ENCODE peak calls at places on chromosomes 1 and 21, in nine cellular contexts. C is WTC11, L is fibroblast of pulmonary artery, V is lung, U is fibroblast of the aortic adventitia, X is OCI-LY7, N is upper lobe of left lung, M is RWPE1, Y is progenitor cell of endocrine pancreas. S is an unnamed sample.

GRCh38 chr1:44200336-44200735 is 12.9 kb upstream of the DMAP1 start:
- DNase-seq in C (no peak), L (no peak), V (no peak), U (no peak), X (no peak), N (no peak), M (no peak), Y (no peak), S (no peak)

GRCh38 chr1:83747853-83748482 is 251.0 kb downstream of the TTLL7 start:
- DNase-seq in C (no peak), L (no peak), V (no peak), U (no peak), X (no peak), N (no peak), M (no peak), Y (no peak), S (no peak)

GRCh38 chr1:74771913-74772515 is 39.1 kb downstream of the TYW3 start:
- DNase-seq in C (no peak), L (peak), V (no peak), U (peak), X (peak), N (no peak), M (peak), Y (no peak), S (no peak)

GRCh38 chr1:226688852-226689251 is 50.2 kb downstream of the ITPKB start:
- DNase-seq in C (no peak), L (no peak), V (no peak), U (no peak), X (no peak), N (no peak), M (no peak), Y (no peak), S (no peak)

GRCh38 chr1:5951846-5952410 is 40.3 kb downstream of the NPHP4 start:
- DNase-seq in C (no peak), L (no peak), V (no peak), U (no peak), X (no peak), N (no peak), M (no peak), Y (no peak), S (peak)

GRCh38 chr1:22123901-22124404 is 18.9 kb downstream of the WNT4 start:
- DNase-seq in C (no peak), L (no peak), V (no peak), U (no peak), X (no peak), N (no peak), M (no peak), Y (no peak), S (no peak)

GRCh38 chr1:239185245-239185619 is 201.1 kb upstream of the CHRM3 start:
- DNase-seq in C (no peak), L (no peak), V (no peak), U (no peak), X (no peak), N (no peak), M (peak), Y (no peak), S (no peak)

GRCh38 chr1:155062151-155062686 is 1.3 kb upstream of the EFNA4 start:
- DNase-seq in C (peak), L (no peak), V (no peak), U (no peak), X (peak), N (peak), M (no peak), Y (peak), S (no peak)

GRCh38 chr21:35100351-35100771 is 51.3 kb upstream of the RUNX1 start:
- DNase-seq in C (no peak), L (no peak), V (no peak), U (no peak), X (no peak), N (no peak), M (no peak), Y (no peak), S (no peak)

GRCh38 chr1:154463512-154463990 is 38.5 kb upstream of the TDRD10 start:
- DNase-seq in C (no peak), L (no peak), V (no peak), U (no peak), X (no peak), N (no peak), M (no peak), Y (no peak), S (no peak)

GRCh38 chr1:88608139-88608943 is 75.7 kb upstream of the PKN2 start:
- DNase-seq in C (no peak), L (peak), V (no peak), U (peak), X (peak), N (no peak), M (peak), Y (no peak), S (no peak)

GRCh38 chr1:111904478-111905218 is 84.8 kb downstream of the KCND3 start:
- DNase-seq in C (peak), L (no peak), V (no peak), U (no peak), X (no peak), N (peak), M (peak), Y (no peak), S (no peak)

GRCh38 chr1:228400237-228400651 is 6.4 kb downstream of the TRIM11 start:
- DNase-seq in C (no peak), L (no peak), V (no peak), U (no peak), X (no peak), N (peak), M (no peak), Y (no peak), S (no peak)

GRCh38 chr21:39314155-39315027 is 959 bp upstream of the BRWD1 start:
- DNase-seq in C (peak), L (peak), V (peak), U (peak), X (peak), N (no peak), M (peak), Y (peak), S (peak)

GRCh38 chr1:159829822-159830455 is 3.3 kb downstream of the SLAMF8 start:
- DNase-seq in C (no peak), L (peak), V (no peak), U (peak), X (no peak), N (peak), M (no peak), Y (no peak), S (no peak)

GRCh38 chr1:30242178-30242577 is 481.2 kb downstream of the MATN1 start:
- DNase-seq in C (no peak), L (no peak), V (no peak), U (no peak), X (no peak), N (no peak), M (no peak), Y (no peak), S (no peak)

GRCh38 chr1:12479311-12479710 is 138.7 kb downstream of the DHRS3 start:
- DNase-seq in C (no peak), L (no peak), V (no peak), U (no peak), X (no peak), N (no peak), M (no peak), Y (no peak), S (no peak)

GRCh38 chr1:31181515-31182343 is 58.0 kb downstream of the NKAIN1 start:
- DNase-seq in C (peak), L (peak), V (peak), U (peak), X (peak), N (peak), M (peak), Y (peak), S (no peak)

GRCh38 chr1:185017338-185017737 is 28.0 kb upstream of the RNF2 start:
- DNase-seq in C (no peak), L (peak), V (no peak), U (peak), X (no peak), N (no peak), M (peak), Y (no peak), S (no peak)

DNA sequence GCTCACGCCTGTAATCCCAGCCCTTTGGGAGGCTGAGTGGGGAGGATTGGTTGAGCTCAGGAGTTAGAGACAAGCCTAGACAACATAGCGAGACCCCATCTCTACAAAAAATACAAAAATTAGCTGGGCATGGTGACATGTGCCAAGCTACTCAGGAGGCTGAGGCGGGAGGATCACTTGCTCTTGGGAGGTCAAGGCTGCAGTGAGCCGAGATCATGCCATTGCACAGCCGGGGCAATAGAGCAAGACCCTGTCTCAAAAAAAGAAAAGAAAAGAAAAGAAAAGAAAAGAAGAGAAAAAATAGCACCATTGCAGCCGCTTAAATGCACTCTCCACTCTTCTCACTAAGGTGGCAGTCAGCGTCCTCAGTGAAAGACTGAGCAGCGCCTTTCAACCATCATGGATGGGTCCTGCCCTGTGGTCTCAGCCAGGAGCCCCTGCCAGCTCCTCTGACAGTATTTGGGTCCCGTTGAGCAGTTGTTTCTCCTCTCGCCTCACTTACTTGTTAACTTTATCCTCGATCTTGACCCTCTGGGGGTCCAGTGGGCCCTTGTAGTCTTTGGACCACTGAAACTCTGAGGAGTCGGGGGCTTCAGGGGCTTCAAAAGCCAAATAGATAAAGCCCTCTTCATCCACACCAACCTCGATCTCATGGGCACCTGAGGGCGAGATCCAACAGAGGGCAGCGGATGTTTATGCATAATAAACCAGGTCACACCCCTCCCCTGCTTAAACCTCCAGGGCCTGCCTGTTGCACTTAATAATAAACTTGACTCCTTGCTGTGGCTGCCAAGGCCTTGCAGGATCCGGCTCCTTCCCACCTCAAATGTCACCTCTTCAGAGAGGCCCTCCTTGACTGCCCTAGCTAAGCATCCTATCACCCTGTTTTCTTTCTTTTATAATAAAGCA is 36.9 kb downstream of the MYOM3 start:
- DNase-seq in C (no peak), L (no peak), V (no peak), U (no peak), X (peak), N (no peak), M (peak), Y (no peak), S (no peak)
- TF ChIP-seq CTCF in C (no peak), L (no peak), V (no peak), U (no peak), X (peak), N (no peak), M (peak), Y (no peak), S (no peak)

GRCh38 chr1:35564037-35564883 is 6.7 kb downstream of the NCDN start:
- DNase-seq in C (peak), L (peak), V (peak), U (peak), X (peak), N (no peak), M (peak), Y (peak), S (no peak)

GRCh38 chr1:35563166-35563565 is 5.6 kb downstream of the NCDN start:
- DNase-seq in C (no peak), L (no peak), V (no peak), U (no peak), X (no peak), N (no peak), M (no peak), Y (no peak), S (no peak)

GRCh38 chr1:35567947-35568558 is 5.1 kb upstream of the TFAP2E start:
- DNase-seq in C (no peak), L (no peak), V (no peak), U (no peak), X (no peak), N (no peak), M (no peak), Y (no peak), S (no peak)

GRCh38 chr1:35565742-35566133 is 7.4 kb upstream of the TFAP2E start:
- DNase-seq in C (no peak), L (no peak), V (no peak), U (no peak), X (no peak), N (peak), M (no peak), Y (no peak), S (no peak)

GRCh38 chr1:35564884-35565741 is 7.5 kb downstream of the NCDN start:
- DNase-seq in C (no peak), L (no peak), V (no peak), U (no peak), X (no peak), N (peak), M (no peak), Y (no peak), S (no peak)
- TF ChIP-seq CTCF in C (no peak), L (no peak), V (no peak), U (no peak), X (peak), N (no peak), M (peak), Y (no peak), S (no peak)

DNA sequence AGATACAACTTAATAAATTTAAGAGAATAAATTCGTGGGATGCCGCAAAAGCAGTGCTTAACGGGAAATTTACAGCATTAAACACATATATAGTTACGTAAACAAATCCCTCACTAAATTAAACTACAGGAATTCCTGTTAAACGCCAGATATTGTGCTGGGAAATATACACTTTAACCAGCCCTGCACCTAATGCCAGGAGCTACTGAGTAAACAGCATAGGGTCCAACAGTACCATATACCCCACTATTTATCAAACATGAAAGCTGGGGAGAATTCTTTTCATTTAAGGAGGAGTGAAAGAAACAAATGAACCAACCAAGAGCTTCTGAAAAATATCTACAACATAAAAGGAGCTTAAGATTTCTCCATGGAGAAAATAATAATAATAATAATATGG is 11.7 kb downstream of the FRRS1 start:
- DNase-seq in C (no peak), L (no peak), V (no peak), U (no peak), X (no peak), N (no peak), M (no peak), Y (no peak), S (no peak)
- TF ChIP-seq CTCF in C (no peak), L (no peak), V (no peak), U (no peak), X (no peak), N (no peak), M (no peak), Y (no peak), S (no peak)

GRCh38 chr21:42941696-42942085 is 16.3 kb upstream of the ERVH48-1 start:
- DNase-seq in C (peak), L (no peak), V (no peak), U (no peak), X (no peak), N (no peak), M (no peak), Y (no peak), S (no peak)

GRCh38 chr21:42942244-42942643 is 16.8 kb upstream of the ERVH48-1 start:
- DNase-seq in C (no peak), L (no peak), V (no peak), U (no peak), X (no peak), N (no peak), M (no peak), Y (no peak), S (no peak)

GRCh38 chr21:42939581-42940413 is 14.4 kb upstream of the ERVH48-1 start:
- DNase-seq in C (peak), L (peak), V (peak), U (peak), X (no peak), N (no peak), M (peak), Y (no peak), S (no peak)

GRCh38 chr21:42937960-42938580 is 12.6 kb upstream of the ERVH48-1 start:
- DNase-seq in C (no peak), L (no peak), V (no peak), U (no peak), X (no peak), N (no peak), M (no peak), Y (no peak), S (no peak)
- TF ChIP-seq CTCF in C (no peak), L (no peak), V (no peak), U (no peak), X (no peak), N (no peak), M (no peak), Y (no peak), S (no peak)

DNA sequence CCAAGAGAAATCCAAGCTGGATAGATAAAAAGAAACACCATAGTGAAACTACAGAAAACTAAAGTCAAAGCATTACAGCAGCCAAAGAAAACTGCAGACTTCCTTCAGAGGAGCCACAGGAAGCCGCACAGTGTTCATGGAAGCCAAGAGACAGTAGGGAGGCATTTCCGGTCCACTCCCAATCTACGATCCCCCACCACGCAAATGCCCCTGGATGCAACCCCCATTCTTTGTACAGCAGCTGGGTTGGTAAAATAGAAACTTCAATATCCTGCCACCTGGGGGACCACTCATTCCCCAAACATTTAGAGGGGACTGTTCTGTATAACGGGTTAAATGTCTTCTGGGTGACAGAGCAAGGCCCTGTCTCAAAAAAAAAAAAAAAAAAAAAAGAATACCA is 43.9 kb upstream of the TSPEAR start:
- DNase-seq in C (no peak), L (peak), V (no peak), U (peak), X (peak), N (no peak), M (no peak), Y (no peak), S (no peak)
- TF ChIP-seq CTCF in C (no peak), L (no peak), V (no peak), U (no peak), X (peak), N (no peak), M (no peak), Y (no peak), S (no peak)

DNA sequence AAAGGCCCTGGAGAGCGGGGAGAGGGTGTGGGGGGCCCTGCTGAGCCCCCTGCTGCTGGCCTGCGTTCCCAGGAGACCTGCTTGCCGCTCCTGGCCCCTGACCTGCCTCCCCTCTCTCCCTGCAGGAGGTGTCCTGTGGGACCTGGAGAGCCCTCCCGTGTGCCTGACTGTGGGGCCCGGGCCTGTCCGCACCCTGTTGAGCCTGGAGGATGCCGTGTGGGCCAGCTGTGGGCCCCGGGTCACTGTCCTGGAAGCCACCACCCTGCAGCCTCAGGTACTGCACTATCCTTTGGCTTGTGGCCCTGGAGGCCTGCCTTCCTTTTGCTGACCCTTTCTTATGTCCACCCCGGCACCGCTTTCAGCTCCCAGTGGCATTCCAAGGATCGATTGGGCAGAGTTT is 90.8 kb upstream of the ACTL8 start:
- DNase-seq in C (no peak), L (no peak), V (no peak), U (no peak), X (no peak), N (no peak), M (no peak), Y (no peak), S (no peak)
- TF ChIP-seq CTCF in C (no peak), L (no peak), V (no peak), U (no peak), X (no peak), N (no peak), M (no peak), Y (peak), S (no peak)

GRCh38 chr21:19995253-19995652 is 1003.0 kb upstream of the NCAM2 start:
- DNase-seq in C (no peak), L (no peak), V (no peak), U (no peak), X (no peak), N (no peak), M (no peak), Y (no peak), S (no peak)

GRCh38 chr21:19987671-19988070 is 1010.5 kb upstream of the NCAM2 start:
- DNase-seq in C (no peak), L (no peak), V (no peak), U (no peak), X (no peak), N (no peak), M (no peak), Y (no peak), S (no peak)

GRCh38 chr21:19993186-19993711 is 1005.0 kb upstream of the NCAM2 start:
- DNase-seq in C (no peak), L (no peak), V (no peak), U (no peak), X (no peak), N (no peak), M (no peak), Y (no peak), S (no peak)

GRCh38 chr21:19998450-19998849 is 999.8 kb upstream of the NCAM2 start:
- DNase-seq in C (no peak), L (no peak), V (no peak), U (no peak), X (no peak), N (no peak), M (no peak), Y (no peak), S (no peak)

GRCh38 chr21:19992540-19992939 is 1005.7 kb upstream of the NCAM2 start:
- DNase-seq in C (no peak), L (no peak), V (no peak), U (no peak), X (no peak), N (no peak), M (no peak), Y (no peak), S (no peak)
- TF ChIP-seq CTCF in C (no peak), L (no peak), V (no peak), U (no peak), X (no peak), N (no peak), M (no peak), Y (no peak), S (no peak)

GRCh38 chr1:156602557-156602993 is 1.3 kb upstream of the GPATCH4 start:
- DNase-seq in C (no peak), L (no peak), V (no peak), U (no peak), X (peak), N (no peak), M (peak), Y (no peak), S (no peak)

GRCh38 chr1:156608981-156609380 is 7.7 kb upstream of the GPATCH4 start:
- DNase-seq in C (peak), L (no peak), V (no peak), U (no peak), X (peak), N (no peak), M (peak), Y (peak), S (no peak)

DNA sequence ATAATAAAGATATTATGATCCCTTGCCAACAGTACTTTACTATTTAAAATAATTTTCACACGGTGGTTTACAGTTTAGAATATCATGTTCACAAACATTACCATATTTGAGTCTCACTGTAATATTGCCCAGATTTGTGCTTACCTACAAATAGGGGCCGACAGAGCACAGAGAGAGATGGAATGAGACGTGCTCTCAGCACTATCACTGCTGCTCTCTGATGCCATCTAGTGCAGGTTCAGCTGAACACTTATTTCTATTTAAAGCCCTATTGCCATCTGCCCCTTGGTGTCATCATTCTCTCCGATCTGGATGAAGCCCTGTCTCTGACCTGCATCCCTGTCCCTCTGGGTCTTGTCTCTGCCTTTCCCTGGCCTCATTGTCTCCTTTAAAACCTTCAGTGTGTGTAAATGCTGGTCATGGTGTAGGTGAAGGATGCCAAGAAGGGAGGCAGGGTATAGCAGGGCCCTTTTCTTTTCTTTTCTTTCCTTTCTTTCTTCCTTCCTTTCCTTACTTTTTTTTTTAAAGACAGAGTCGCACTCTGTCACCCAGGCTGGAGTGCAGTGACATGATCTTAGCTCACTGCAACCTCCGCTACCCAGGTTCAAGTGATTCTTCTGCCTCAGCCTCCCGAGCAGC is 6.9 kb upstream of the GPATCH4 start:
- DNase-seq in C (peak), L (peak), V (peak), U (peak), X (peak), N (no peak), M (peak), Y (no peak), S (no peak)
- TF ChIP-seq CTCF in C (no peak), L (peak), V (peak), U (peak), X (peak), N (peak), M (peak), Y (peak), S (peak)

S was measured in type B pancreatic cell.